ENCODE peak calls at places on chromosomes 13 and 19, in five cellular contexts. C, S, L, J and G are unnamed samples.

GRCh38 chr13:111241006-111241755 is 79.3 kb upstream of the TEX29 start:
- DNase-seq in J (no peak), L (no peak), C (no peak), S (no peak), G (no peak)

GRCh38 chr19:58218899-58219298 is 9.8 kb upstream of the ZNF544 start:
- DNase-seq in J (no peak), L (peak; percentile 50), C (no peak), S (peak; percentile 31), G (no peak)

GRCh38 chr13:48160879-48161278 is 66.0 kb upstream of the MED4 start:
- DNase-seq in S (no peak), J (peak; percentile 90), L (peak; percentile 55), C (no peak), G (no peak)

GRCh38 chr13:94784066-94784465 is 71.7 kb upstream of the SOX21 start:
- DNase-seq in S (no peak), L (no peak), C (no peak), J (no peak), G (no peak)

GRCh38 chr13:79451500-79451962 is 29.4 kb upstream of the NDFIP2 start:
- DNase-seq in C (no peak), L (peak; percentile 98), J (no peak), S (peak; percentile 82), G (peak; percentile 80)

GRCh38 chr13:72163671-72164070 is 296.7 kb upstream of the DACH1 start:
- DNase-seq in S (no peak), L (no peak), J (no peak), C (no peak), G (no peak)

GRCh38 chr13:84864341-84864740 is 934.9 kb downstream of the SLITRK6 start:
- DNase-seq in L (no peak), S (no peak), C (no peak), J (no peak), G (no peak)

GRCh38 chr19:43997631-43998290 is 5.0 kb upstream of the ZNF230 start:
- DNase-seq in L (no peak), S (peak; percentile 14), C (no peak), J (no peak), G (peak; percentile 69)

GRCh38 chr13:45178349-45179142 is 22.3 kb downstream of the KCTD4 start:
- DNase-seq in J (no peak), S (peak; percentile 5), L (no peak), C (no peak), G (no peak)

GRCh38 chr19:53467503-53468262 is at the start of gene ZNF813:
- DNase-seq in J (peak; percentile 99), S (peak; percentile 93), C (peak; percentile 97), L (peak; percentile 90), G (peak; percentile 91)

GRCh38 chr13:29801737-29802305 is 48.6 kb downstream of the UBL3 start:
- DNase-seq in S (no peak), C (no peak), L (peak; percentile 74), J (no peak), G (peak; percentile 11)

GRCh38 chr13:52845766-52846566 is 2.5 kb downstream of the PCDH8 start:
- DNase-seq in S (no peak), C (no peak), L (peak; percentile 20), J (no peak), G (no peak)

GRCh38 chr13:79405501-79405830 is 589 bp downstream of the RBM26 start:
- DNase-seq in C (no peak), J (no peak), L (no peak), S (no peak), G (peak; percentile 62)

GRCh38 chr19:40521276-40521675 is 54.5 kb downstream of the SPTBN4 start:
- DNase-seq in L (peak; percentile 52), S (no peak), C (no peak), J (no peak), G (no peak)

GRCh38 chr19:40604647-40605200 is 3.6 kb downstream of the LTBP4 start:
- DNase-seq in S (peak; percentile 21), L (no peak), J (peak; percentile 92), C (peak; percentile 74), G (peak; percentile 42)

GRCh38 chr13:28455580-28456194 is 39.2 kb downstream of the FLT1 start:
- DNase-seq in L (no peak), J (no peak), C (no peak), S (no peak), G (no peak)

GRCh38 chr13:110615322-110616102 is at the start of gene NAXD:
- DNase-seq in L (peak; percentile 97), S (peak; percentile 97), C (peak; percentile 93), J (peak; percentile 98), G (peak; percentile 94)

GRCh38 chr19:49126575-49126974 is 7.2 kb downstream of the PPFIA3 start:
- DNase-seq in S (no peak), J (no peak), L (no peak), C (no peak), G (no peak)

GRCh38 chr19:6540918-6541689 is 10.3 kb downstream of the TNFSF9 start:
- DNase-seq in J (no peak), S (no peak), C (no peak), L (no peak), G (no peak)

GRCh38 chr13:19587635-19588300 is 26.4 kb upstream of the TPTE2 start:
- DNase-seq in S (peak; percentile 26), J (peak; percentile 48), C (no peak), L (peak; percentile 75), G (no peak)

GRCh38 chr13:65387743-65388347 is 1842.3 kb downstream of the PCDH9 start:
- DNase-seq in C (no peak), L (no peak), J (no peak), S (no peak), G (no peak)

GRCh38 chr19:48963371-48964204 is 1.5 kb upstream of the FTL start:
- DNase-seq in L (peak; percentile 84), J (peak; percentile 97), S (peak; percentile 92), C (peak; percentile 83), G (peak; percentile 83)

GRCh38 chr13:30892966-30893365 is 13.1 kb upstream of the MEDAG start:
- DNase-seq in J (no peak), S (peak; percentile 37), C (no peak), L (peak; percentile 30), G (no peak)

GRCh38 chr13:113955691-113956090 is 18.2 kb downstream of the C13orf46 start:
- DNase-seq in S (no peak), L (no peak), J (no peak), C (no peak), G (no peak)

GRCh38 chr19:16435238-16435911 is 36.4 kb downstream of the EPS15L1 start:
- DNase-seq in L (no peak), C (peak; percentile 73), J (peak; percentile 91), S (peak; percentile 24), G (no peak)

GRCh38 chr13:46197299-46197975 is 14.3 kb upstream of the LRRC63 start:
- DNase-seq in J (no peak), C (no peak), L (peak; percentile 57), S (no peak), G (no peak)

GRCh38 chr13:42821437-42821836 is 40.1 kb downstream of the FAM216B start:
- DNase-seq in L (no peak), J (no peak), S (no peak), C (no peak), G (no peak)

GRCh38 chr19:33649919-33650305 is 28.2 kb downstream of the CHST8 start:
- DNase-seq in S (no peak), C (no peak), J (no peak), L (peak; percentile 11), G (no peak)

GRCh38 chr13:92842145-92842544 is 384.5 kb upstream of the GPC6 start:
- DNase-seq in L (no peak), C (no peak), S (no peak), J (no peak), G (no peak)

GRCh38 chr19:21151460-21151859 is 9.6 kb downstream of the ZNF431 start:
- DNase-seq in L (no peak), J (no peak), S (no peak), C (no peak), G (no peak)

GRCh38 chr13:33610471-33611015 is 207.4 kb upstream of the RFC3 start:
- DNase-seq in L (peak; percentile 46), J (no peak), C (peak; percentile 24), S (peak; percentile 11), G (peak; percentile 49)
- TF ChIP-seq CTCF in L (no peak), J (no peak), C (no peak), S (no peak), G (no peak)

GRCh38 chr19:17652627-17653026 is 35.5 kb downstream of the UNC13A start:
- DNase-seq in S (no peak), L (no peak), J (no peak), C (no peak), G (no peak)
- TF ChIP-seq POLR2A in S (no peak), L (no peak), J (no peak), C (no peak), G (no peak)

GRCh38 chr19:10655457-10656312 is 1.5 kb downstream of the ILF3 start:
- DNase-seq in S (no peak), J (no peak), L (peak; percentile 75), C (no peak), G (peak; percentile 65)
- TF ChIP-seq CTCF in S (peak; percentile 20), J (no peak), L (peak; percentile 44), C (no peak), G (no peak)

DNA sequence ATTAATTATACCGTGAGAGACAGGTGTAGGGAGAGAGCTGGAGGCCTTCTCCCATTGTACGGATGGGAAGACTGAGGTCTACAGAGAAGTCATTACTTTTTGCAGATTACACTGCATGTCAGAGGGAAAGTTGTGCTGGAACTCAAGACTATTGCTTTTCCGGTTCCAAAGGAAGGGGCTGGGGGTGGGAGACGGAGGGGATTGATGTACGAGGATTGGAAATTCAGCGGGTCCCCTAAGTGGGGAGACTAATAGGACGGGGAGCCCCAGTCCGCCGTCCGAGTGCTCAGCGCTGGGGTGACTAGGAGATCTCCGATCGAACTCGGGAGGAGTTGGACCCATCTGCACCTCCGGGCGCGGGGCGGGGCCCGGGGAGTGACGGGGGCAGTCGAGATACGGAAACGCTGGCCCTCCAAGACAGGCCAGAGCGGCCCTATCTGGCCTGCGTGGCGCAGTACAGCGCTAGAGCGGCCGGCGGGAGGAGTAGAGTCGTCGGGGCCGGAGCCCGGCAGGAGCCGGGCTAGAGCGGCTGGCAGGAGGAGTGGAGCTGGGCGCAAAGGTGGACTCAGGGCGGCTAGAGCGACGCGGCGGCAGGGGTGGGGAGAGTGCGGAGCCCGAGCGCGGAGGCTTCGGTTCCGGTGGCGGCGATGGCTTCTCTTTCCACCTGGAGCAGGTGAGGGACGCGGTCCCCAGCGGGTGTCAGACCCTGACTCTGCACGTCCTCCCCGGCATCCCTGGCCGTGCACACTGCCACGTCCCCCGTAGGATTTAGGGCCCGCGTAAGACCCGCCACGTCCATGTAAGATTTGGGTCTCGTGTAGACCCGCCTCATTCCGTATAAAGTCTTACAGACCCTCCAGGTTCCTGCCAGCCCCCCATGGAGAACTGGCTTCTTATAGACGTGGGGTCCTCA is 1.1 kb downstream of the ARHGEF1 start:
- DNase-seq in S (peak; percentile 97), J (peak; percentile 98), C (peak; percentile 94), L (peak; percentile 93), G (peak; percentile 94)
- TF ChIP-seq POLR2A in S (peak; percentile 91), J (no peak), C (peak; percentile 18), L (peak; percentile 55), G (peak; percentile 60)

GRCh38 chr19:19300613-19301012 is 19.7 kb downstream of the SUGP1 start:
- DNase-seq in L (no peak), J (no peak), C (no peak), S (no peak), G (no peak)
- TF ChIP-seq CTCF in L (no peak), J (no peak), C (no peak), S (no peak), G (no peak)

GRCh38 chr19:15369594-15369891 is 10.0 kb downstream of the AKAP8 start:
- DNase-seq in C (no peak), L (no peak), S (no peak), J (no peak), G (no peak)
- TF ChIP-seq POLR2A in C (no peak), L (no peak), S (no peak), J (no peak), G (no peak)

GRCh38 chr19:47790398-47790814 is 11.9 kb downstream of the SELENOW start:
- DNase-seq in S (peak; percentile 85), C (peak; percentile 81), L (peak; percentile 91), J (peak; percentile 95), G (peak; percentile 91)
- TF ChIP-seq CTCF in S (peak; percentile 94), C (peak; percentile 42), L (peak; percentile 100), J (no peak), G (peak; percentile 68)